ENCODE peak calls at places on chromosome 3, in six cellular contexts. Q, K, S, Y, F and E are unnamed samples.

GRCh38 chr3:172066880-172067778 is 27.8 kb downstream of the FNDC3B start:
- DNase-seq in Q (no peak), K (no peak), S (no peak), Y (no peak), F (no peak), E (no peak)

GRCh38 chr3:46456118-46456517 is 8.6 kb downstream of the LTF start:
- DNase-seq in Q (no peak), K (no peak), S (no peak), Y (peak; percentile 15), F (no peak), E (no peak)

GRCh38 chr3:40258064-40258463 is 51.4 kb upstream of the EIF1B start:
- DNase-seq in Q (no peak), K (no peak), S (no peak), Y (no peak), F (no peak), E (no peak)

GRCh38 chr3:12192173-12192572 is 33.5 kb upstream of the TIMP4 start:
- DNase-seq in Q (no peak), K (no peak), S (no peak), Y (no peak), F (no peak), E (no peak)

GRCh38 chr3:189355481-189356201 is 183.9 kb downstream of the TPRG1 start:
- DNase-seq in Q (no peak), K (no peak), S (peak; percentile 84), Y (peak; percentile 30), F (peak; percentile 67), E (no peak)

GRCh38 chr3:194201953-194202666 is 66.2 kb downstream of the HES1 start:
- DNase-seq in Q (no peak), K (no peak), S (no peak), Y (no peak), F (no peak), E (no peak)

GRCh38 chr3:183537295-183537730 is 18.2 kb downstream of the KLHL6 start:
- DNase-seq in Q (no peak), K (no peak), S (peak; percentile 79), Y (no peak), F (no peak), E (no peak)

GRCh38 chr3:129015388-129016105 is 14.4 kb downstream of the EFCC1 start:
- DNase-seq in Q (no peak), K (peak; percentile 36), S (no peak), Y (no peak), F (no peak), E (no peak)

GRCh38 chr3:45140392-45140791 is 5.8 kb downstream of the CDCP1 start:
- DNase-seq in Q (no peak), K (no peak), S (peak; percentile 77), Y (no peak), F (no peak), E (no peak)

GRCh38 chr3:128497305-128498126 is 4.5 kb upstream of the GATA2 start:
- DNase-seq in Q (no peak), K (peak; percentile 61), S (peak; percentile 36), Y (peak; percentile 92), F (no peak), E (peak; percentile 44)

GRCh38 chr3:17154941-17155340 is 270.2 kb downstream of the PLCL2 start:
- DNase-seq in Q (no peak), K (no peak), S (no peak), Y (no peak), F (no peak), E (no peak)

GRCh38 chr3:13391308-13391707 is 28.8 kb downstream of the NUP210 start:
- DNase-seq in Q (no peak), K (peak; percentile 30), S (no peak), Y (no peak), F (no peak), E (no peak)

GRCh38 chr3:99240700-99241099 is 339.2 kb upstream of the DCBLD2 start:
- DNase-seq in Q (no peak), K (no peak), S (peak; percentile 39), Y (no peak), F (no peak), E (no peak)

GRCh38 chr3:11088066-11088465 is 66.2 kb upstream of the HRH1 start:
- DNase-seq in Q (no peak), K (no peak), S (no peak), Y (no peak), F (no peak), E (no peak)

GRCh38 chr3:109284071-109284470 is 32.2 kb downstream of the DPPA2 start:
- DNase-seq in Q (no peak), K (no peak), S (no peak), Y (no peak), F (no peak), E (no peak)

GRCh38 chr3:66602691-66603090 is 101.9 kb upstream of the LRIG1 start:
- DNase-seq in Q (no peak), K (no peak), S (no peak), Y (no peak), F (no peak), E (no peak)

GRCh38 chr3:43951813-43952212 is 261.1 kb downstream of the ABHD5 start:
- DNase-seq in Q (no peak), K (no peak), S (no peak), Y (no peak), F (no peak), E (no peak)

GRCh38 chr3:36380171-36381031 is at the start of gene STAC:
- DNase-seq in Q (no peak), K (no peak), S (peak; percentile 50), Y (peak; percentile 70), F (no peak), E (peak; percentile 70)

GRCh38 chr3:124635169-124635539 is 95.1 kb upstream of the UMPS start:
- DNase-seq in Q (no peak), K (no peak), S (no peak), Y (no peak), F (no peak), E (no peak)

GRCh38 chr3:11195201-11195600 is 40.9 kb downstream of the HRH1 start:
- DNase-seq in Q (no peak), K (no peak), S (peak; percentile 20), Y (no peak), F (no peak), E (no peak)

GRCh38 chr3:139533781-139534443 is 5.6 kb downstream of the RBP1 start:
- DNase-seq in Q (no peak), K (no peak), S (peak; percentile 92), Y (no peak), F (peak; percentile 69), E (no peak)

GRCh38 chr3:188090626-188091309 is 63.2 kb upstream of the LPP start:
- DNase-seq in Q (no peak), K (no peak), S (no peak), Y (no peak), F (no peak), E (peak; percentile 2)

GRCh38 chr3:43691120-43692002 is 623 bp downstream of the ABHD5 start:
- DNase-seq in Q (no peak), K (peak; percentile 57), S (peak; percentile 49), Y (peak; percentile 87), F (peak; percentile 68), E (peak; percentile 58)

GRCh38 chr3:29143151-29143550 is 137.7 kb upstream of the RBMS3 start:
- DNase-seq in Q (no peak), K (no peak), S (no peak), Y (no peak), F (no peak), E (no peak)

GRCh38 chr3:165919284-165919683 is 82.1 kb upstream of the BCHE start:
- DNase-seq in Q (no peak), K (no peak), S (no peak), Y (no peak), F (no peak), E (no peak)

GRCh38 chr3:143134446-143134845 is 14.9 kb downstream of the CHST2 start:
- DNase-seq in Q (no peak), K (no peak), S (peak; percentile 47), Y (no peak), F (no peak), E (no peak)

DNA sequence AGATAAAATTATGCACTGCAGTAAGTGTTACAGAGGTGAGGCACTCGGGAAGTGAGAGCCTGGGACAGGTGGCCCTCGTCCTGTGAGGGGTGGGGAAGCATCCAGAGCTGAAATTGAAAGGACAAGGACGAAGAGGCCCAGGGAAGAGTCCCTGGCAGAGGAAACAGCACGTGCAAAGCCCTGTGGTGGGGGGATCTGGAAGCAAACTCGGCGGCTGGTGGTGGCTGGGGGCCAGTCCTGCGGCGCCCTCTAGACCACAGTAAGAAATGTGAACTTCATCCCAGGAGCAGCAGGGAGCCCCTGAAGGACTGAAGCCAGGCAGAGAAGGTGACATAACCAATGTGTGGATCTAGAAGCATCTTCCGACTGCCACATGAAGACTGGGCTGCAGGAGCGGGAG is 42.8 kb downstream of the GRIP2 start:
- DNase-seq in Q (no peak), K (peak; percentile 11), S (no peak), Y (peak; percentile 69), F (no peak), E (no peak)
- H2AFZ ChIP-seq in Q (no peak overlapping the region), K (no peak overlapping the region), S (no peak overlapping the region), Y (no peak overlapping the region), F (no peak overlapping the region), E (no peak overlapping the region)

DNA sequence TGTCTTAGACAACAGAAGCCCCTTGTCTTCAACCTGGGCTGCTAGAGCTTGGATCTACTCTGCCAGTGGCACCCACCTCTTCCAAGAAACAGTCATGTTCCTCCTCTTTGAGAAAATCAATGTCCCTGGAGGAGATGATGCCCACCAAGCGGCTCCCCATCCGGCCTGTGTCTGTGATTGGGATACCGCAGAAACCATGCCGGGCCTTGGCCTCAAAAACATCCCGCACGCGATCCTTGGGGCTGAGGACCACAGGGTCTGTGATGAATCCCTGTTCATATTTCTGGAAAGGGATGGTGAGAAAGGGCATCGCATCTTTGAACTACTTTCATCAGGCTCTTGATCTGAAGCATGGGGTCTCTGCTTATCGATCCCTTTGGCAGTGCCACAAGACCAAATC is 1.6 kb downstream of the IMPDH2 start:
- DNase-seq in Q (no peak), K (no peak), S (no peak), Y (no peak), F (no peak), E (no peak)
- H3K4me2 ChIP-seq in Q (peak overlapping the region; percentile 88), K (peak overlapping the region; percentile 91), S (peak overlapping the region; percentile 71), Y (peak overlapping the region; percentile 81), F (peak overlapping the region; percentile 93), E (peak overlapping the region; percentile 95)

DNA sequence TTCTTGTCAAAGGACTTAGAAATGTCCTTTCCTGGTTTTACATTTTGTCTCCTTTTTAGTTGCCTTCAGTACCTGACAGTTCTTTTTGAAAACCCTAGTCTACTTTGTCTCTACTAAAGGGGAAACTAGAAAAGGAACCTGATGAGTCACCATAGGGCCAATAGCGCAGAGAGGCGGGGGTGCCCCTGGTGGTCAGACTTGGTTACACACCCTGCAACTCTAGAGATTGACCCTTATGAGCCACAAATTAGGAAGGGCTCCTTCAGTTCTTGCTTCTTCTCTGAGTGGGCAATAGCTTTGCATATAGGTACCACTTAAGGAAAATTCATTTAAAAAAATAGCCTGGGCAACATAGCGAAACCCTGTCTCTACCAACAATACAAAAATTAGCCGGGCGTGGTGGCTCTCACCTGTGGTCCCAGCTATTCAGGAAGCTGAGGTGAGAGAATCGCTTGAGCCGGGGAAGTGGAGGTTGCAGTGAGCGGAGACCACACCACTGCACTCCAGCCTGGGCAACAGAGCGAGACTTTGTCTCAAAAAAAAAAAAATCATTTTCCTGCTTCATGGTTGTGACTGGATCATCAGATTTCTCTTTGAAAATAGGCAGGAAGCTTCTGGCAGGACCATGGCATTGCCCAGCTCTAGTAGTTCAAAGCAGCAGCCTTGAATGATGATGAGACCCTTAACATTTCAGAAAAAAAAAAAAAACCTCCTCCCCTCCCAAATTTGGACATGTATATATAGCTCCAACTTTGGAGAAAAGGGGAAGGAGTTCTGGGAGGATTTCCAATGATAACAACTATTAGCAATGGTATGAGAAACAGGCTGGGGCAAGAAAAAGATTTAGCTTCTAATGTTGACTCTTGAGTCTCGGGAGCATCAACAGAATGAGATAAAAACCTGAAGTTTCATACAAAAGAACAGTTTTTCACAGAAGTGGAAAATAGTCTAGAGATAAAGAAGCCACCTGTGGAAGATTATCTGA is 45.2 kb upstream of the RASA2 start:
- DNase-seq in Q (no peak), K (peak; percentile 76), S (peak; percentile 86), Y (peak; percentile 68), F (no peak), E (peak; percentile 64)
- H2AFZ ChIP-seq in Q (peak overlapping the region; percentile 94), K (peak overlapping the region; percentile 32), S (no peak overlapping the region), Y (no peak overlapping the region), F (no peak overlapping the region), E (no peak overlapping the region)

GRCh38 chr3:169953462-169954141 is 13.0 kb upstream of the SEC62 start:
- DNase-seq in Q (no peak), K (no peak), S (peak; percentile 64), Y (no peak), F (no peak), E (no peak)
- H3K4me2 ChIP-seq in Q (no peak overlapping the region), K (peak overlapping the region; percentile 61), S (no peak overlapping the region), Y (no peak overlapping the region), F (no peak overlapping the region), E (no peak overlapping the region)